ENCODE peak calls at places on chromosomes 1 and 21, in nine cellular contexts. F, H, W, L, S, A, C, I and X are unnamed samples.

GRCh38 chr1:40980453-40981121 is 1.1 kb downstream of the CTPS1 start:
- DNase-seq in F (peak), H (no peak), W (no peak), L (peak), S (no peak), A (peak), C (peak), I (peak), X (peak)

GRCh38 chr1:192682335-192682734 is 46.4 kb downstream of the RGS13 start:
- DNase-seq in F (no peak), H (no peak), W (no peak), L (no peak), S (no peak), A (no peak), C (no peak), I (no peak), X (no peak)

GRCh38 chr1:44390277-44390676 is 14.8 kb upstream of the RNF220 start:
- DNase-seq in F (no peak), H (peak), W (peak), L (no peak), S (peak), A (no peak), C (peak), I (no peak), X (no peak)

GRCh38 chr1:96923753-96924152 is 202.2 kb downstream of the PTBP2 start:
- DNase-seq in F (no peak), H (no peak), W (no peak), L (no peak), S (no peak), A (no peak), C (no peak), I (no peak), X (no peak)

GRCh38 chr1:38891753-38892152 is 10.4 kb upstream of the GJA9 start:
- DNase-seq in F (no peak), H (no peak), W (peak), L (no peak), S (no peak), A (peak), C (no peak), I (no peak), X (no peak)

GRCh38 chr21:16169102-16169511 is 439.3 kb downstream of the USP25 start:
- DNase-seq in F (no peak), H (no peak), W (peak), L (no peak), S (no peak), A (no peak), C (peak), I (no peak), X (no peak)

GRCh38 chr1:27676410-27676809 is 4.4 kb upstream of the IFI6 start:
- DNase-seq in F (no peak), H (no peak), W (no peak), L (no peak), S (no peak), A (no peak), C (no peak), I (no peak), X (no peak)

GRCh38 chr1:38235705-38236104 is 189.1 kb upstream of the POU3F1 start:
- DNase-seq in F (no peak), H (peak), W (peak), L (no peak), S (peak), A (no peak), C (peak), I (no peak), X (no peak)

GRCh38 chr1:61284933-61285332 is 202.6 kb downstream of the NFIA start:
- DNase-seq in F (no peak), H (no peak), W (no peak), L (no peak), S (no peak), A (no peak), C (no peak), I (no peak), X (no peak)

GRCh38 chr1:98965394-98965793 is 39.3 kb downstream of the PLPPR5 start:
- DNase-seq in F (no peak), H (no peak), W (no peak), L (no peak), S (no peak), A (no peak), C (no peak), I (no peak), X (no peak)

GRCh38 chr21:18899261-18899660 is 495.7 kb upstream of the TMPRSS15 start:
- DNase-seq in F (no peak), H (no peak), W (no peak), L (no peak), S (no peak), A (no peak), C (no peak), I (no peak), X (no peak)

GRCh38 chr1:203478231-203478630 is 2.6 kb downstream of the PRELP start:
- DNase-seq in F (no peak), H (no peak), W (no peak), L (no peak), S (no peak), A (no peak), C (peak), I (no peak), X (no peak)

GRCh38 chr1:150259758-150260669 is 2.4 kb downstream of the CA14 start:
- DNase-seq in F (peak), H (no peak), W (peak), L (no peak), S (no peak), A (peak), C (peak), I (no peak), X (no peak)

GRCh38 chr1:14010431-14010830 is 310.4 kb downstream of the PRDM2 start:
- DNase-seq in F (no peak), H (no peak), W (no peak), L (no peak), S (no peak), A (peak), C (no peak), I (no peak), X (no peak)

GRCh38 chr21:44984792-44985440 is 45.1 kb downstream of the SLX9 start:
- DNase-seq in F (peak), H (no peak), W (no peak), L (no peak), S (no peak), A (no peak), C (no peak), I (no peak), X (no peak)

GRCh38 chr1:56489695-56490094 is 89.7 kb downstream of the PLPP3 start:
- DNase-seq in F (no peak), H (no peak), W (no peak), L (no peak), S (no peak), A (no peak), C (no peak), I (no peak), X (no peak)

GRCh38 chr1:15243275-15244043 is 3.6 kb upstream of the FHAD1 start:
- DNase-seq in F (no peak), H (no peak), W (no peak), L (no peak), S (no peak), A (no peak), C (no peak), I (no peak), X (no peak)

GRCh38 chr1:2795926-2796325 is 5.6 kb downstream of the TTC34 start:
- DNase-seq in F (no peak), H (no peak), W (no peak), L (no peak), S (no peak), A (no peak), C (no peak), I (no peak), X (no peak)

GRCh38 chr1:235601087-235601486 is 48.5 kb downstream of the GNG4 start:
- DNase-seq in F (no peak), H (no peak), W (peak), L (peak), S (no peak), A (peak), C (peak), I (no peak), X (peak)